ENCODE peak calls at places on chromosomes 4 and X, in nine cellular contexts. G, H, V, K, A, D, Y, C and O are unnamed samples.

GRCh38 chr4:24855741-24856140 is 57.1 kb downstream of the CCDC149 start:
- DNase-seq in D (no peak), H (no peak), Y (no peak), K (no peak), V (no peak), A (no peak), C (no peak), G (no peak), O (no peak)

GRCh38 chr4:77861500-77861899 is 1.1 kb upstream of the MRPL1 start:
- DNase-seq in G (no peak), D (peak; percentile 59), Y (no peak), V (peak; percentile 38), H (peak; percentile 18), C (peak; percentile 41), A (no peak), K (no peak), O (no peak)

GRCh38 chr4:173121044-173121685 is 47.4 kb upstream of the GALNT7 start:
- DNase-seq in H (no peak), Y (no peak), V (peak; percentile 70), K (peak; percentile 81), C (peak; percentile 68), D (peak; percentile 62), G (no peak), A (peak; percentile 44), O (no peak)

GRCh38 chr4:28636971-28637370 is 1776.3 kb downstream of the STIM2 start:
- DNase-seq in V (no peak), D (no peak), G (no peak), A (no peak), Y (no peak), C (peak; percentile 3), H (no peak), K (no peak), O (no peak)

GRCh38 chrX:132266583-132267355 is 47.5 kb upstream of the RAP2C start:
- DNase-seq in A (no peak), G (no peak), H (peak; percentile 81), D (no peak), C (peak; percentile 49), Y (no peak), K (no peak), V (no peak), O (peak; percentile 31)

GRCh38 chr4:155807021-155807420 is 48.2 kb downstream of the GUCY1B1 start:
- DNase-seq in C (peak; percentile 94), G (no peak), K (no peak), A (no peak), V (no peak), Y (no peak), H (peak; percentile 82), D (no peak), O (no peak)

GRCh38 chr4:124111922-124112321 is 600.6 kb downstream of the ANKRD50 start:
- DNase-seq in D (peak; percentile 51), V (peak; percentile 54), C (peak; percentile 80), Y (no peak), A (peak; percentile 13), H (peak; percentile 92), K (no peak), G (no peak), O (peak; percentile 8)

GRCh38 chrX:45811307-45811706 is 610.6 kb upstream of the DIPK2B start:
- DNase-seq in A (no peak), C (no peak), K (no peak), G (no peak), V (no peak), D (no peak), Y (no peak), H (no peak), O (no peak)

GRCh38 chrX:41275661-41276609 is 58.0 kb upstream of the DDX3X start:
- DNase-seq in C (peak; percentile 48), H (peak; percentile 62), Y (peak; percentile 74), K (peak; percentile 38), D (peak; percentile 50), A (peak; percentile 78), V (peak; percentile 66), G (peak; percentile 79), O (peak; percentile 79)

GRCh38 chrX:150202641-150203248 is 160.4 kb upstream of the MAMLD1 start:
- DNase-seq in G (no peak), V (no peak), K (peak; percentile 23), C (peak; percentile 24), H (peak; percentile 78), Y (no peak), D (no peak), A (no peak), O (no peak)

GRCh38 chr4:152257601-152258066 is 278.3 kb downstream of the FBXW7 start:
- DNase-seq in D (no peak), Y (no peak), A (no peak), V (no peak), G (no peak), K (no peak), C (peak; percentile 68), H (no peak), O (no peak)

GRCh38 chrX:17860179-17860780 is 818 bp downstream of the RAI2 start:
- DNase-seq in V (no peak), G (peak; percentile 31), C (peak; percentile 1), H (no peak), Y (no peak), D (no peak), K (no peak), A (no peak), O (no peak)

GRCh38 chr4:24913099-24913445 is 230 bp upstream of the CCDC149 start:
- DNase-seq in G (no peak), A (no peak), K (no peak), V (no peak), H (no peak), Y (no peak), C (no peak), D (no peak), O (no peak)

GRCh38 chrX:120672389-120672788 is 42.5 kb upstream of the C1GALT1C1 start:
- DNase-seq in K (no peak), H (peak; percentile 96), A (peak; percentile 50), Y (no peak), C (peak; percentile 84), G (peak; percentile 44), D (no peak), V (no peak), O (no peak)

GRCh38 chrX:87808576-87809243 is 291.1 kb downstream of the KLHL4 start:
- DNase-seq in V (no peak), D (no peak), H (no peak), Y (no peak), C (no peak), K (no peak), A (no peak), G (no peak), O (no peak)

GRCh38 chr4:40718571-40718970 is 31.2 kb upstream of the NSUN7 start:
- DNase-seq in G (no peak), Y (no peak), D (peak; percentile 32), V (no peak), A (peak; percentile 36), H (no peak), K (no peak), C (no peak), O (no peak)

GRCh38 chr4:74501579-74501978 is 56.6 kb downstream of the AREG start:
- DNase-seq in V (no peak), D (no peak), H (peak; percentile 93), K (no peak), Y (no peak), A (no peak), G (no peak), C (peak; percentile 92), O (no peak)

GRCh38 chrX:27807690-27808089 is at the start of gene MAGEB10:
- DNase-seq in D (no peak), Y (no peak), V (no peak), C (no peak), G (no peak), H (no peak), K (no peak), A (no peak), O (no peak)
- TF ChIP-seq CTCF in D (no peak), Y (no peak), V (no peak), C (no peak), G (no peak), H (no peak), K (no peak), A (no peak), O (no peak)

DNA sequence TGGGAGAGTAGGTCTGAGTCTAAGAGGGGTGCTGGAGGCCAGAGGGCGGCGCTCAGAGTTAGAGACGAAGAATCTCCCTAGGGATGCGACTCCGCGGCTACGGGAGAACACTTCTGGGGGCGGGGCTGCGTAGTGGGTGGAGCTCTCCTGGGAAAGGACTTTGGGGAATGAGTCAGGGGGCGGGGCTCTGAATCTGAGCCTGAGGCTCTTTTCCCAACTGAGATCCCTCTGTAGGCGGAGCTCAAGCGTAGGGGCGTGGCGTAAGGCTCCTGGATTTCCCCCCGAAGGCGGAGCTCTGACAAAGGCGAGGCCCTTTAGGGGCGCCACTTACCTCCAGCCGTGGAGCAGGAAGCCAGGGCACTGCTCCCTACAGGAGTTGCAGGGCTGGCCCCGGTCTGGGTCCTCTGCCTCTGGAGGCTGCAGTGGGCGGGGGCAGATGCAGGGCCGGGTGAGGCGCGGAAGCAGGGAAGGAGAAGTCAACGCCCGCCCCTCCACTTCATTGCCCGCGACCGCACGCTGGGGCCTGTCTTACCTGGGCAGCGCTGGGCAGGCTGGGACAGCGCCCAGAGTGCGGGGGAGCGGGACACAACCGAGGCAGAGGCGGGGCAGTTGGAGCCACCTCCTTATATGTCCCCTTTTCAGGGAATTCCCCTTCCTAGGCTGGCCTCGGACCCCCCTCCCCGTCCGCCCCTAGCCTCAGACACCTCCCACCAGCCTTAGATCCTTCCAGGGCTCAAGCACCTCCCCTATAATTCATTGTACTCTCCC is 1.7 kb downstream of the PRICKLE3 start:
- DNase-seq in V (peak; percentile 42), K (peak; percentile 48), A (peak; percentile 93), C (peak; percentile 78), G (peak; percentile 95), Y (peak; percentile 92), D (peak; percentile 58), H (peak; percentile 86), O (peak; percentile 56)
- TF ChIP-seq CTCF in V (no peak), K (no peak), A (no peak), C (no peak), G (no peak), Y (no peak), D (no peak), H (no peak), O (no peak)

DNA sequence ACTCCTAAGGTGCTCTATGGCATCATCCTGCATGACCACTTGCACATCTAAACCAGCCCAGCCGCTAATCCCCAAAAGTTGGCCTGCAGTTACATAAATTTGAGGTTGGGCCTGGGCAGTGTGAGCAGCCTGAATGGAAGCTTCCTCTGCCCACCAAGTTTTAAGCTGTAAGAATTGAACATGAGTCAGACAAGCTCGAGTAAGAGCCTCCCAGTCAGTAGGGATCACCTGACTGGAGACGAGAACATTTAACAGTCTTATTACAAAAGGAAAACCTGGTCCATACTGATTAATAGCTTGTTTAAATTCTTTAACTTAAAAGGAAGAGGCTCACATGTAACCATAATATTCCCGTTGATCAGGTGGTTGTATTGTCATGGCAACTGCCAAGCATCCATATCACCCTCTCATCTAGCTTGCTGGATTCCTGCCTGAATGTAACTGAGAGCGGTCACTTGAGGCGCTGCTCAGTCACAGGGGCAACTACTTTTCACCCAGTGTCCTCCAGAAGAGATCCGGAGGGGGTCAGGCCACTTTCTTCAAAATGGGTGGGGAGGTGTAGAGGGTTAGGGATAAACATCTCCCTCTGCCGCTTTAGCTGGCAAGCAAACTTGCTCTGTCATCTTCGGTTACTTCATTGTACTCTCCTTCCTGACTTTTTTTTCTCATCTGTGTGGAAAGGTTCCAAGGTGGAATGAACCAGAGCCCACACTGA is 56.6 kb upstream of the WDR1 start:
- DNase-seq in Y (no peak), D (no peak), V (no peak), G (no peak), C (peak; percentile 24), H (peak; percentile 54), A (no peak), K (no peak), O (no peak)
- TF ChIP-seq CTCF in Y (no peak), D (no peak), V (no peak), G (no peak), C (no peak), H (no peak), A (no peak), K (no peak), O (no peak)

GRCh38 chrX:108537005-108537404 is 97.4 kb downstream of the COL4A5 start:
- DNase-seq in Y (no peak), D (peak; percentile 27), G (no peak), H (peak; percentile 52), A (peak; percentile 33), V (peak; percentile 24), C (peak; percentile 19), K (peak; percentile 2), O (peak; percentile 15)
- TF ChIP-seq CTCF in Y (peak; percentile 51), D (peak; percentile 37), G (peak; percentile 53), H (peak; percentile 77), A (peak; percentile 52), V (peak; percentile 74), C (peak; percentile 57), K (peak; percentile 8), O (peak; percentile 46)